ENCODE peak calls at places on chromosomes 7 and 10, in five cellular contexts. One of them, this sample, is unnamed.

GRCh38 chr7:138893258-138893657 is 87.9 kb downstream of the KIAA1549 start:
- DNase-seq in BJ: no peak
- DNase-seq in HFFc6: no peak
- DNase-seq in HFF-Myc: no peak
- DNase-seq in neural crest cell: no peak
- DNase-seq in this sample: no peak

GRCh38 chr10:11933837-11934236 is 108.8 kb downstream of the UPF2 start:
- DNase-seq in HFF-Myc: no peak
- DNase-seq in HFFc6: no peak
- DNase-seq in neural crest cell: no peak
- DNase-seq in BJ: no peak
- DNase-seq in this sample: no peak

GRCh38 chr10:17624996-17625395 is 7.8 kb upstream of the HACD1 start:
- DNase-seq in neural crest cell: no peak
- DNase-seq in BJ: no peak
- DNase-seq in HFF-Myc: no peak
- DNase-seq in HFFc6: no peak
- DNase-seq in this sample: no peak

GRCh38 chr7:133478591-133479135 is 225.8 kb downstream of the EXOC4 start:
- DNase-seq in neural crest cell: no peak
- DNase-seq in HFFc6: no peak
- DNase-seq in HFF-Myc: no peak
- DNase-seq in BJ: no peak
- DNase-seq in this sample: no peak

GRCh38 chr7:76217942-76218566 is 16.4 kb downstream of the SRRM3 start:
- DNase-seq in HFF-Myc: no peak
- DNase-seq in neural crest cell: no peak
- DNase-seq in BJ: no peak
- DNase-seq in HFFc6: no peak
- DNase-seq in this sample: no peak

GRCh38 chr7:101743241-101743994 is 74.0 kb upstream of the CUX1 start:
- DNase-seq in HFFc6: peak; percentile 25
- DNase-seq in HFF-Myc: no peak
- DNase-seq in BJ: no peak
- DNase-seq in neural crest cell: peak; percentile 56
- DNase-seq in this sample: peak; percentile 60

GRCh38 chr7:92781117-92781720 is 55.2 kb downstream of the CDK6 start:
- DNase-seq in HFF-Myc: no peak
- DNase-seq in neural crest cell: no peak
- DNase-seq in BJ: no peak
- DNase-seq in HFFc6: no peak
- DNase-seq in this sample: no peak

GRCh38 chr10:76328348-76328747 is 896.9 kb downstream of the LRMDA start:
- DNase-seq in BJ: no peak
- DNase-seq in HFF-Myc: no peak
- DNase-seq in HFFc6: no peak
- DNase-seq in neural crest cell: no peak
- DNase-seq in this sample: no peak

GRCh38 chr7:767941-768729 is 41.1 kb upstream of the PRKAR1B start:
- DNase-seq in HFF-Myc: no peak
- DNase-seq in HFFc6: no peak
- DNase-seq in BJ: no peak
- DNase-seq in neural crest cell: no peak
- DNase-seq in this sample: no peak

GRCh38 chr10:17431871-17432311 is 22.5 kb downstream of the ST8SIA6 start:
- DNase-seq in HFF-Myc: peak; percentile 9
- DNase-seq in BJ: no peak
- DNase-seq in HFFc6: peak; percentile 64
- DNase-seq in neural crest cell: no peak
- DNase-seq in this sample: no peak

GRCh38 chr7:100510437-100511239 is 26.9 kb downstream of the NYAP1 start:
- DNase-seq in HFF-Myc: no peak
- DNase-seq in BJ: no peak
- DNase-seq in neural crest cell: no peak
- DNase-seq in HFFc6: no peak
- DNase-seq in this sample: no peak

GRCh38 chr10:119409906-119410305 is 132.6 kb downstream of the RGS10 start:
- DNase-seq in HFF-Myc: no peak
- DNase-seq in HFFc6: no peak
- DNase-seq in BJ: no peak
- DNase-seq in neural crest cell: peak; percentile 47
- DNase-seq in this sample: no peak

GRCh38 chr10:104255244-104255981 is 721 bp downstream of the GSTO1 start:
- DNase-seq in neural crest cell: no peak
- DNase-seq in HFF-Myc: no peak
- DNase-seq in HFFc6: peak; percentile 73
- DNase-seq in BJ: peak; percentile 63
- DNase-seq in this sample: no peak

GRCh38 chr7:150322833-150323681 is at the start of the genes ACTR3C and LRRC61:
- DNase-seq in neural crest cell: peak; percentile 53
- DNase-seq in HFF-Myc: no peak
- DNase-seq in HFFc6: no peak
- DNase-seq in BJ: no peak
- DNase-seq in this sample: peak; percentile 64

GRCh38 chr10:128058106-128058745 is 68.0 kb downstream of the MKI67 start:
- DNase-seq in HFF-Myc: no peak
- DNase-seq in neural crest cell: no peak
- DNase-seq in HFFc6: no peak
- DNase-seq in BJ: no peak
- DNase-seq in this sample: no peak

GRCh38 chr10:122234416-122234815 is 36.7 kb upstream of the BTBD16 start:
- DNase-seq in BJ: no peak
- DNase-seq in neural crest cell: no peak
- DNase-seq in HFF-Myc: no peak
- DNase-seq in HFFc6: no peak
- DNase-seq in this sample: no peak

GRCh38 chr7:7970620-7971307 is 2.2 kb downstream of the GLCCI1 start:
- DNase-seq in HFFc6: peak; percentile 41
- DNase-seq in HFF-Myc: no peak
- DNase-seq in neural crest cell: no peak
- DNase-seq in BJ: no peak
- DNase-seq in this sample: no peak

GRCh38 chr10:5195727-5196374 is 786 bp upstream of the AKR1C4 start:
- DNase-seq in neural crest cell: no peak
- DNase-seq in HFF-Myc: no peak
- DNase-seq in BJ: no peak
- DNase-seq in HFFc6: no peak
- DNase-seq in this sample: no peak

GRCh38 chr7:117116221-117116620 is 162.9 kb downstream of the ST7 start:
- DNase-seq in neural crest cell: no peak
- DNase-seq in HFFc6: no peak
- DNase-seq in BJ: no peak
- DNase-seq in HFF-Myc: no peak
- DNase-seq in this sample: no peak

GRCh38 chr10:31648966-31649365 is 279.7 kb downstream of the ARHGAP12 start:
- DNase-seq in HFF-Myc: no peak
- DNase-seq in BJ: peak; percentile 69
- DNase-seq in HFFc6: no peak
- DNase-seq in neural crest cell: no peak
- DNase-seq in this sample: no peak

GRCh38 chr10:116827214-116827671 is 22.1 kb upstream of the ENO4 start:
- DNase-seq in neural crest cell: no peak
- DNase-seq in BJ: no peak
- DNase-seq in HFFc6: no peak
- DNase-seq in HFF-Myc: no peak
- DNase-seq in this sample: no peak
- TF ChIP-seq CTCF in neural crest cell: no peak
- TF ChIP-seq CTCF in BJ: peak; percentile 20
- TF ChIP-seq CTCF in HFFc6: peak; percentile 46
- TF ChIP-seq CTCF in HFF-Myc: peak; percentile 16
- TF ChIP-seq CTCF in this sample: peak; percentile 5

DNA sequence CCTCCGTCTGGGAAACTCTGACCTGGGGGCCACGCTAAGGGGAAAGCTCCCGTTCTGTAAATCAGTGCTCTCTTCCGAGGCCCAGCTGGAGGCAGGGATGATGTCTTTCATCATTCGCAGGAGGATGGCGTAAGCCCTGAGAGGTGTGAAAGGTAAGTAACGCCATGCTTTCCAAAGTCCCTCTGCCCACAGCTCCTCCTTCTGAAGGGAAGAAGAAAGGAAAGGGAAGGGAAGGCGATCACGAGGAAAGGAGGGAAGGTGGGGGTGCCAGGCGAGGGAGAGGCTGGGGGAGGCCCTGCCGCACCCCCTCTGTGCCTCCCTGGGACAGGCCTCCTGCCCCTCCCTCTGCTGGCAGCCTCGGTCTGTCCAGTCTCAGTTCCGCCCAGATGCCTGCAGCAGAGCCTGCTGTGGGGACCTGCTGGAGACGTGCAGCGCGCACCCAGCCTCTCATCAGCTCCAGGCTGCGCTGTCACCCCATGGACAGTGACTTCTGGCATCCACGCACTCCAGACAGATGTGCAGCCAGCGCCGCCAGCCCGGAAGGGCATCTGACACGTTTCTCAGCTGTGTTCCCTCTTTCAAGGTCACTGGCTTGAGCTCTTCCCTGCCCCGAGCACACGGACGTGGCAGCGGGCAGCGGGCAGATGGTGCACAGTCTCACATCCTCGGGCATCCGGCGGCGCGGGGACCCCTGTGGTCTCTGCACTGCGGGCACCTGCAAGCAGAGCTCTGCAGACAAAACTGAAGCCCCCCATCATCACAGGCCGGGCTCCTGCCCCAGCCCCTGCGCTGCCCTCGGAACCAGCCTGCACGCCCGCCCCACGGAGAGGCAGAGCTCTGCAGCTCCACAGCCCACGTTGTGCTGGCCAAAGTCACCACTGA is 60.6 kb downstream of the INSIG1 start:
- DNase-seq in BJ: no peak
- DNase-seq in neural crest cell: no peak
- DNase-seq in HFFc6: no peak
- DNase-seq in HFF-Myc: no peak
- DNase-seq in this sample: no peak
- TF ChIP-seq CTCF in BJ: no peak
- TF ChIP-seq CTCF in neural crest cell: no peak
- TF ChIP-seq CTCF in HFFc6: no peak
- TF ChIP-seq CTCF in HFF-Myc: no peak
- TF ChIP-seq CTCF in this sample: no peak

GRCh38 chr10:51368943-51369342 is 294.7 kb downstream of the PRKG1 start:
- DNase-seq in HFF-Myc: no peak
- DNase-seq in BJ: no peak
- DNase-seq in HFFc6: no peak
- DNase-seq in neural crest cell: no peak
- DNase-seq in this sample: no peak
- TF ChIP-seq CTCF in HFF-Myc: peak; percentile 25
- TF ChIP-seq CTCF in BJ: no peak
- TF ChIP-seq CTCF in HFFc6: peak; percentile 58
- TF ChIP-seq CTCF in neural crest cell: peak; percentile 43
- TF ChIP-seq CTCF in this sample: peak; percentile 8

DNA sequence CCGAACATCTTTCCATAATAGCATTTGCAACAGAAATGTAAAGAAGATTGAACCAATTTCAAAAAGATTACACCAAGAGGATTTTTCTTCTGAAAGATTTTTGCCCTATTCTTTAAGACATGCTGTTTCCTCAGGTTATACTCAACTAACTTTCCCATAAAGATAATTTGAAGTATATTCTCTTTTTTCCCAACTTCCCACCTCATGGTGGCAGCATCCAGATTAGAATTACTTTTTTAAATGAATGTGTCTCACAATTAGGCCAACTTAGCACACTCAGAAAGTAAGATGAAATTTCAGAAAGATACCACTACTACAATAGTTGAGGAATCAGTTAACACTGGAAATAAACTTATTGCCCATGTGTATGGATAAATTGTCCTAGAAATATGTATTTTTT is 178.2 kb upstream of the CSTF2T start:
- DNase-seq in BJ: no peak
- DNase-seq in neural crest cell: no peak
- DNase-seq in HFFc6: no peak
- DNase-seq in HFF-Myc: no peak
- DNase-seq in this sample: no peak
- TF ChIP-seq CTCF in BJ: no peak
- TF ChIP-seq CTCF in neural crest cell: no peak
- TF ChIP-seq CTCF in HFFc6: no peak
- TF ChIP-seq CTCF in HFF-Myc: no peak
- TF ChIP-seq CTCF in this sample: no peak

GRCh38 chr7:149067869-149068268 is 22.6 kb downstream of the ZNF786 start:
- DNase-seq in HFF-Myc: no peak
- DNase-seq in neural crest cell: no peak
- DNase-seq in BJ: no peak
- DNase-seq in HFFc6: no peak
- DNase-seq in this sample: no peak
- TF ChIP-seq CTCF in HFF-Myc: no peak
- TF ChIP-seq CTCF in neural crest cell: no peak
- TF ChIP-seq CTCF in BJ: no peak
- TF ChIP-seq CTCF in HFFc6: peak; percentile 11
- TF ChIP-seq CTCF in this sample: no peak

GRCh38 chr7:36084485-36085091 is 68.5 kb upstream of the EEPD1 start:
- DNase-seq in HFF-Myc: peak; percentile 5
- DNase-seq in neural crest cell: peak; percentile 15
- DNase-seq in HFFc6: no peak
- DNase-seq in BJ: peak; percentile 14
- DNase-seq in this sample: no peak
- TF ChIP-seq CTCF in HFF-Myc: peak; percentile 43
- TF ChIP-seq CTCF in neural crest cell: peak; percentile 35
- TF ChIP-seq CTCF in HFFc6: peak; percentile 18
- TF ChIP-seq CTCF in BJ: peak; percentile 52
- TF ChIP-seq CTCF in this sample: peak; percentile 24